ENCODE peak calls at places on chromosomes 2 and 18, in seven cellular contexts. K is mammary epithelial cell, C is fibroblast of lung, N is WERI-Rb-1, O is adrenal gland, X is GM23338, Q is cardiac fibroblast. T is an unnamed sample.

GRCh38 chr2:143968360-143968759 is 551.6 kb downstream of the ZEB2 start:
- DNase-seq in K (no peak), C (no peak), N (no peak), O (no peak), X (no peak), Q (no peak), T (no peak)

GRCh38 chr2:240655931-240656886 is 26.5 kb downstream of the AQP12B start:
- DNase-seq in K (peak; percentile 20), C (peak; percentile 40), N (no peak), O (no peak), X (no peak), Q (peak; percentile 5), T (peak; percentile 56)

GRCh38 chr18:50560681-50561629 is 1.1 kb downstream of the MAPK4 start:
- DNase-seq in K (no peak), C (no peak), N (peak; percentile 37), O (peak; percentile 77), X (peak; percentile 62), Q (no peak), T (no peak)

GRCh38 chr2:25960920-25961319 is 21.4 kb downstream of the KIF3C start:
- DNase-seq in K (peak; percentile 45), C (peak; percentile 54), N (no peak), O (no peak), X (no peak), Q (peak; percentile 69), T (peak; percentile 59)

GRCh38 chr2:108923019-108923700 is 65.9 kb downstream of the EDAR start:
- DNase-seq in K (peak; percentile 96), C (no peak), N (no peak), O (no peak), X (no peak), Q (no peak), T (no peak)

GRCh38 chr2:189204322-189204941 is 24.9 kb upstream of the COL5A2 start:
- DNase-seq in K (peak; percentile 41), C (peak; percentile 82), N (no peak), O (no peak), X (no peak), Q (peak; percentile 43), T (peak; percentile 77)

GRCh38 chr2:207683879-207684627 is 27.4 kb upstream of the CCNYL1 start:
- DNase-seq in K (peak; percentile 60), C (peak; percentile 89), N (no peak), O (peak; percentile 9), X (no peak), Q (peak; percentile 42), T (peak; percentile 79)

GRCh38 chr2:65228249-65228750 is 669 bp downstream of the ACTR2 start:
- DNase-seq in K (peak; percentile 57), C (peak; percentile 51), N (no peak), O (no peak), X (peak; percentile 48), Q (peak; percentile 54), T (peak; percentile 48)

GRCh38 chr18:76667603-76668002 is 154.8 kb upstream of the ZNF236 start:
- DNase-seq in K (no peak), C (no peak), N (no peak), O (no peak), X (no peak), Q (no peak), T (no peak)

GRCh38 chr2:204706939-204707338 is 161.7 kb downstream of the PARD3B start:
- DNase-seq in K (no peak), C (peak; percentile 42), N (no peak), O (no peak), X (no peak), Q (peak; percentile 8), T (peak; percentile 55)

GRCh38 chr2:227057060-227057459 is 106.9 kb downstream of the COL4A4 start:
- DNase-seq in K (no peak), C (no peak), N (no peak), O (no peak), X (no peak), Q (no peak), T (no peak)

GRCh38 chr2:144084114-144084661 is 435.7 kb downstream of the ZEB2 start:
- DNase-seq in K (peak; percentile 55), C (peak; percentile 90), N (no peak), O (no peak), X (no peak), Q (peak; percentile 30), T (peak; percentile 85)

GRCh38 chr18:39485696-39486095 is 1920.1 kb upstream of the CELF4 start:
- DNase-seq in K (no peak), C (peak; percentile 51), N (no peak), O (no peak), X (no peak), Q (peak; percentile 48), T (peak; percentile 17)

GRCh38 chr18:25164211-25164836 is 187.6 kb downstream of the ZNF521 start:
- DNase-seq in K (peak; percentile 1), C (no peak), N (no peak), O (no peak), X (no peak), Q (no peak), T (no peak)

GRCh38 chr2:127025357-127026062 is 81.4 kb downstream of the BIN1 start:
- DNase-seq in K (peak; percentile 70), C (peak; percentile 95), N (peak; percentile 94), O (peak; percentile 63), X (peak; percentile 90), Q (peak; percentile 87), T (peak; percentile 97)

GRCh38 chr2:137947714-137948336 is 16.4 kb upstream of the HNMT start:
- DNase-seq in K (peak; percentile 56), C (peak; percentile 66), N (peak; percentile 72), O (peak; percentile 81), X (peak; percentile 75), Q (peak; percentile 84), T (peak; percentile 89)
- TF ChIP-seq CTCF in K (peak; percentile 74), C (peak; percentile 74), N (peak; percentile 55), O (peak; percentile 77), X (peak; percentile 83), Q (peak; percentile 71), T (peak; percentile 80)

GRCh38 chr2:239398536-239398935 is 2.3 kb downstream of the HDAC4 start:
- DNase-seq in K (no peak), C (no peak), N (no peak), O (peak; percentile 44), X (no peak), Q (no peak), T (no peak)
- H3K4me3 ChIP-seq in K (no peak overlapping the region), C (peak overlapping the region; percentile 62), N (no peak overlapping the region), O (no peak overlapping the region), X (peak overlapping the region; percentile 62), Q (no peak overlapping the region), T (no peak overlapping the region)

DNA sequence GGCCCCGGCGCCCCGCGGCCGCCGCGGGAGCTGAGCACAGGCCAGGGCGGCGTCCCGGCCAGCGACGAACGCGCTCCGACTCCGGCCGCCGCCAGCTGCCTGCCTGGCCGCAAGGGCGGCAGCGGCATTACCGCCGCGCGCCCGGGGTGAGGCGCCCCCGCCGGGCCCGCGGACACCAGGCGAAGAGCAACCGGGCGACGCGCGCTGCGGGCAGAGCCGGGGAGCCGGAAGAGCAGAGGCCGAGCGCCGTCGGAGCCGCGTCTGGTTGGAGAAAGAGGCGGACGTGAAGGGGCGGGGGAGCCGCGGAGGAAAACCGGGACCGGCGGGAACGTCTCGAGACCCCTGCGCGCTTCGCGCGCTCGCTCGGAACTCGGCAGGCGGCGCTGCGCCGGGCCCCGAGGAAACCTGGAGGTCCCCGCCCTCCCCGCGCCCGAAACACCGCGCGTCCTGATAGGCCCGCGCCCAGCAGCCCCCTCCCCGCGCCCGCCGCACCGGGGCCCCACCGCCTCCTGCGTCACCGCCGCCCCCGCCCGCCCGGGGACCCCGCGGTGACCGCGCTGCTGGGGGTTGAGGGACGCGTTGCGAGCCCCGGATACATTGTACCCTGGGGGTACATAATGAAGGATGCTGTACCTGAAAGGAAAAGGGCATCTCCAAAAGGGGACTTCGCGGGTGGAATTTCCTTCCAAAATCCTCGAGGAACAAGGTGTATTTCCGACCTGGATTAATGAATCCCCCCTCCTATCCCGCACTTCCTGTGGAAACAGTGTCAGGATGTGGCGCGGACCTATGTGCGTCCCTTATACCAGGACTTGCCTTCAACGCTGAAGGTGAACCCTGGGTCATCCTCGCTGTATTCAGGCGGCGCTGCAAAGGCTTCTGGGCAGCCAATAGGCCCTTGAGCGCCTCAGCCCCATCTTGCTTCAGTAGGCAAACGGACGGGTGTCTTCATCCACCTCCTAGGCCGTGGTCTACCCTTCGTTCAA is 1.0 kb upstream of the B4GALT6 start:
- DNase-seq in K (peak; percentile 81), C (peak; percentile 80), N (peak; percentile 91), O (peak; percentile 76), X (peak; percentile 88), Q (peak; percentile 86), T (peak; percentile 75)
- TF ChIP-seq CTCF in K (peak; percentile 44), C (peak; percentile 11), N (peak; percentile 49), O (peak; percentile 63), X (peak; percentile 42), Q (peak; percentile 18), T (peak; percentile 25)

GRCh38 chr2:118837067-118837466 is 10.4 kb downstream of the EN1 start:
- DNase-seq in K (no peak), C (no peak), N (no peak), O (no peak), X (peak; percentile 36), Q (no peak), T (no peak)

GRCh38 chr2:118837621-118838020 is 9.8 kb downstream of the EN1 start:
- DNase-seq in K (no peak), C (no peak), N (no peak), O (no peak), X (no peak), Q (no peak), T (no peak)

GRCh38 chr2:118835739-118836410 is 11.6 kb downstream of the EN1 start:
- DNase-seq in K (no peak), C (no peak), N (no peak), O (no peak), X (peak; percentile 59), Q (no peak), T (no peak)

GRCh38 chr2:118834901-118835738 is 12.3 kb downstream of the EN1 start:
- DNase-seq in K (no peak), C (no peak), N (no peak), O (no peak), X (peak; percentile 73), Q (no peak), T (no peak)

GRCh38 chr2:118836411-118836930 is 11.0 kb downstream of the EN1 start:
- DNase-seq in K (no peak), C (no peak), N (no peak), O (no peak), X (no peak), Q (no peak), T (no peak)
- H3K4me3 ChIP-seq in K (no peak overlapping the region), C (peak overlapping the region; percentile 41), N (no peak overlapping the region), O (no peak overlapping the region), X (peak overlapping the region; percentile 69), Q (no peak overlapping the region), T (no peak overlapping the region)

GRCh38 chr2:149577269-149577668 is 10.3 kb downstream of the MMADHC start:
- DNase-seq in K (no peak), C (no peak), N (no peak), O (no peak), X (no peak), Q (no peak), T (no peak)

GRCh38 chr2:149575277-149575676 is 12.3 kb downstream of the MMADHC start:
- DNase-seq in K (no peak), C (no peak), N (no peak), O (no peak), X (no peak), Q (no peak), T (no peak)

GRCh38 chr2:149572102-149572953 is 15.2 kb downstream of the MMADHC start:
- DNase-seq in K (no peak), C (no peak), N (no peak), O (no peak), X (no peak), Q (no peak), T (no peak)

GRCh38 chr2:149575742-149576141 is 11.8 kb downstream of the MMADHC start:
- DNase-seq in K (no peak), C (no peak), N (no peak), O (no peak), X (no peak), Q (no peak), T (no peak)

GRCh38 chr2:149573760-149574159 is 13.8 kb downstream of the MMADHC start:
- DNase-seq in K (no peak), C (no peak), N (no peak), O (no peak), X (no peak), Q (peak; percentile 21), T (peak; percentile 30)
- TF ChIP-seq CTCF in K (peak; percentile 22), C (peak; percentile 23), N (no peak), O (no peak), X (no peak), Q (no peak), T (peak; percentile 41)

T was measured in choroid plexus epithelial cell.